ENCODE peak calls at places on chromosome 17, in four cellular contexts. U is AG10803, Q is Calu3, Y is RWPE1. L is an unnamed sample.

GRCh38 chr17:179721-180379 is 1.6 kb downstream of the DOC2B start:
- DNase-seq in U (no peak), Q (no peak), Y (no peak), L (no peak)

GRCh38 chr17:55238931-55239297 is 25.8 kb upstream of the HLF start:
- DNase-seq in U (no peak), Q (no peak), Y (peak), L (no peak)

GRCh38 chr17:50111687-50112655 is 16.8 kb downstream of the PDK2 start:
- DNase-seq in U (no peak), Q (no peak), Y (no peak), L (peak)

GRCh38 chr17:82779541-82779940 is 27.7 kb downstream of the TBCD start:
- DNase-seq in U (no peak), Q (no peak), Y (no peak), L (no peak)

GRCh38 chr17:3981455-3981854 is 17.2 kb upstream of the ATP2A3 start:
- DNase-seq in U (no peak), Q (no peak), Y (no peak), L (no peak)

GRCh38 chr17:10021239-10021638 is 116.2 kb upstream of the RCVRN start:
- DNase-seq in U (peak), Q (no peak), Y (no peak), L (no peak)

GRCh38 chr17:77445030-77445907 is 304.5 kb downstream of the SEC14L1 start:
- DNase-seq in U (peak), Q (no peak), Y (no peak), L (no peak)

GRCh38 chr17:55056530-55056929 is 88.0 kb downstream of the STXBP4 start:
- DNase-seq in U (no peak), Q (peak), Y (no peak), L (peak)

GRCh38 chr17:8807070-8807550 is 7.9 kb upstream of the MFSD6L start:
- DNase-seq in U (no peak), Q (no peak), Y (peak), L (no peak)

GRCh38 chr17:79360196-79360595 is 250.7 kb downstream of the RBFOX3 start:
- DNase-seq in U (no peak), Q (no peak), Y (no peak), L (no peak)

GRCh38 chr17:962166-962565 is 17.4 kb downstream of the NXN start:
- DNase-seq in U (no peak), Q (no peak), Y (no peak), L (no peak)

DNA sequence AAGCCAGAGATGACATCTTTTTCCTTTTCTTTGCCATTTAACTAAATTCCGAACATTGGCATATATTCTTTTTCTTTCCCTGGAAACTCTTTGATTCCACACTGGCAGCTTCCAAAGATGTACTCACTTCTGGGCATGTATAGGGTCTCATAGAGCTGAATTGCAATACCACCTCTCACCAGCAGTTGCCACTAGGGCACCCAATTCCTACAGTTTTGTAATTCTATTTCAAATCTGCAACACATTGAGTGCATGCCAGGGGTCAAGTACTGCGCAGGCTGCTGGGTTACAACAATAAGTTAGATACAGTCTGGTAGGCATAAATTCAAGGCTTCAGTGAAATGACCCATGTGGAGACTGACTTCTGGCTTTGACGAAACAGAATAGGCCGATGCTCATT is 208.8 kb upstream of the NLRP1 start:
- DNase-seq in U (no peak), Q (no peak), Y (no peak), L (no peak)
- TF ChIP-seq CTCF in U (peak), Q (no peak), Y (no peak), L (no peak)

GRCh38 chr17:64615025-64615677 is 47.0 kb downstream of the SMURF2 start:
- DNase-seq in U (peak), Q (no peak), Y (no peak), L (no peak)
- TF ChIP-seq CTCF in U (no peak), Q (no peak), Y (no peak), L (peak)

GRCh38 chr17:37438141-37438540 is 31.5 kb downstream of the TADA2A start:
- DNase-seq in U (no peak), Q (no peak), Y (no peak), L (no peak)
- TF ChIP-seq CTCF in U (peak), Q (peak), Y (peak), L (peak)

DNA sequence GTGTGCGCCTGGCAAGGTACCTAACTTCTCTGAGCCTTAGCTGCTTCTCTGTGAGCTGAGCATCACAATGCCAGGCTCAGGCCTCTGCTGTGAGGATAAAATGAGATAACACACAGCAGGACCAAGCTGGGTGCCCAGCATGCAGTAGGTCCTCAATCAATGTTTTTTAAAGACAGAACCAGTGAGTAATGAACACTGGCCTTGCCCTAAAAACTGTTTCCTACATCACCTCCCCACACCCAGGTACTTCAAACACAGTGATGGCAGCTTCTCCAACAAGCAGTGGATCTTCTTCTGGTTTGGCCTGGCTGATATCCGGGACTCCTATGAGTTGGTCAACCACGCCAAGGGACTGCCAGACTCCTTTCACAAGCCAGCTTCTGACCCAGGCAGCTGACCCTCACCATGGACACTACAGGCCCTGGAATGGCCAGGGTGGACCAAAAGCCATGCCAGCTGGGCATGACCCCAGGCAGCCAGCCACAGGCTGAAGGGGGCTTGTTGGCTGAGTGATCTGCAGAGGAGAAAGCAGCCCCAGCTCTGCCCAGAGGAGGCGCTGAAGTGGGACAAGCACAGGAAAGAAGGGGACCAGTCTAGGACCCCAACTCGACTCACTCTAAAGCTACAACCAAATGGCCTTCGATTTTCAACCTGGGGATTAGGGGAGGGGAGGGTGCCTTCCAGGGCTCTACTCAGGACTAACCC is 3.9 kb downstream of the NAGS start:
- DNase-seq in U (no peak), Q (no peak), Y (no peak), L (no peak)
- TF ChIP-seq CTCF in U (no peak), Q (no peak), Y (no peak), L (no peak)

DNA sequence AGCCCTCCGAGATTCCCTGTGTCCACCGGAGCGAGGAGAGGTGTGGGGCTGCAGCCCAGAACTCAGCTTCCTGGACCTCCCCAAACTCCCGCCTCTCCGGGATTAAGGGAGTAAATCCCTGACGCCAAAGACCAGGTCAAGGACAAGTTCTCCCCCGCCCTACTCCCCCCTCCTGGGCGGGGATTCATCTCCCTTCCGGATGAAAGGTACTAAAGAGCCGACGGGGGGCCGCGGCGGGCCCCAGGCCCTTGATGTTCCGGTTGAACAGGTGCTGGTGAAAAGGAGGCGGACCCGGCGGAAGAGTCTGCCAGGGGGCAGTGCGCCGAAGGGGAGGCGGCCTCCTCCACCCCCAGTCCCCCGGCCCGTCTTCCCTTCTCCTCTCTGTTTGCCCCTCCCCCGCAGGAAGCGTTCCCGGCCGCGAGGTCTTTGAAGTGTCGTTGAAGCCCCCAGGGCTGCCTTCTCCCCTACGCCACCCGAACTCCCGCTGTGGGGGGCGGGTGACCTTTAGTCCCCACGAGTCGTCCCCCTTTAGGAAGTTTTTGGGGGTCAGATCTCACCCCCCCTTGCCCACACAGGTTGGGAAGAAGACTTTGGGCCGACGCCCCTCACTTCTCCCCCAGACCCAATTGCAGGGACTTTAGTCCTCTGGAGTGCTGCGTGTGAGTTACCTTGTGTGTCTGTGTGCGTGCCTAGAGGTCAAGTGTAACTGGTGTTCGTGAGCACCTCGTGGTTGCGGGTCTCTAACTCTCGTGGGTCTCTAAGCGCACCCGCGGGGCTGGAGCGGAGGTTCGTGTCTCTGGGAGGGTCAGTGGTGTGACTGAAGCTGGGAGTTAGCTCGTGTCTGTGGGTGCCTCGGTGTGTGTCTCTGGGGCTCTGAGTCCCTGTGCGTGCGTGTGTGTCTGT is 1.1 kb upstream of the MLLT6 start:
- DNase-seq in U (no peak), Q (peak), Y (peak), L (peak)
- TF ChIP-seq CTCF in U (no peak), Q (no peak), Y (no peak), L (no peak)

GRCh38 chr17:64216385-64217248 is 46.4 kb downstream of the TEX2 start:
- DNase-seq in U (no peak), Q (peak), Y (no peak), L (peak)
- TF ChIP-seq CTCF in U (no peak), Q (no peak), Y (no peak), L (no peak)